ENCODE peak calls at places on chromosomes 7 and 10, in seven cellular contexts. L, Z, P, D, E, R and J are unnamed samples. For H3K4me1, the result is how much of the 10 kb centered on the place peaks cover.

GRCh38 chr10:130171196-130171595 is 35.0 kb downstream of the GLRX3 start:
- DNase-seq in L (peak), Z (no peak), P (no peak), D (no peak), E (no peak), R (no peak), J (no peak)

GRCh38 chr10:11824825-11825224 is 1.7 kb downstream of the PROSER2 start:
- DNase-seq in L (no peak), Z (no peak), P (no peak), D (no peak), E (no peak), R (no peak), J (no peak)

GRCh38 chr7:101081432-101081831 is 3.8 kb upstream of the TRIM56 start:
- DNase-seq in L (no peak), Z (no peak), P (no peak), D (no peak), E (no peak), R (no peak), J (no peak)

GRCh38 chr10:74177140-74177677 is 26.2 kb downstream of the ADK start:
- DNase-seq in L (peak), Z (peak), P (no peak), D (peak), E (peak), R (peak), J (peak)

GRCh38 chr7:49396194-49396593 is 377.2 kb upstream of the VWC2 start:
- DNase-seq in L (no peak), Z (no peak), P (no peak), D (no peak), E (no peak), R (no peak), J (no peak)

GRCh38 chr10:6396652-6397051 is 183.4 kb downstream of the PRKCQ start:
- DNase-seq in L (no peak), Z (no peak), P (no peak), D (no peak), E (no peak), R (no peak), J (no peak)

GRCh38 chr7:1649751-1650326 is 20.2 kb upstream of the ELFN1 start:
- DNase-seq in L (no peak), Z (no peak), P (no peak), D (no peak), E (no peak), R (no peak), J (no peak)

GRCh38 chr10:72747521-72747920 is 55.6 kb downstream of the MCU start:
- DNase-seq in L (no peak), Z (no peak), P (no peak), D (no peak), E (no peak), R (no peak), J (no peak)

GRCh38 chr7:90952649-90952991 is 311.6 kb upstream of the FZD1 start:
- DNase-seq in L (no peak), Z (no peak), P (no peak), D (no peak), E (no peak), R (no peak), J (no peak)

GRCh38 chr7:151687523-151688235 is 168.0 kb upstream of the RHEB start:
- DNase-seq in L (no peak), Z (peak), P (peak), D (no peak), E (peak), R (no peak), J (peak)

GRCh38 chr10:86654411-86655172 is at the start of gene OPN4:
- DNase-seq in L (peak), Z (peak), P (no peak), D (peak), E (no peak), R (no peak), J (no peak)

GRCh38 chr10:107814865-107815487 is 650.5 kb upstream of the SORCS1 start:
- DNase-seq in L (no peak), Z (peak), P (peak), D (no peak), E (peak), R (peak), J (no peak)

GRCh38 chr10:32972454-32972853 is 14.4 kb upstream of the ITGB1 start:
- DNase-seq in L (no peak), Z (no peak), P (no peak), D (no peak), E (no peak), R (peak), J (no peak)

GRCh38 chr7:27781188-27781587 is 41.2 kb downstream of the TAX1BP1 start:
- DNase-seq in L (no peak), Z (no peak), P (no peak), D (no peak), E (no peak), R (no peak), J (no peak)

GRCh38 chr7:91126762-91127161 is 137.5 kb upstream of the FZD1 start:
- DNase-seq in L (no peak), Z (no peak), P (no peak), D (no peak), E (no peak), R (no peak), J (no peak)

GRCh38 chr7:45446195-45446944 is 127.8 kb upstream of the ADCY1 start:
- DNase-seq in L (no peak), Z (no peak), P (no peak), D (no peak), E (no peak), R (no peak), J (no peak)

GRCh38 chr10:57864789-57865676 is 402.7 kb downstream of the IPMK start:
- DNase-seq in L (no peak), Z (no peak), P (no peak), D (no peak), E (no peak), R (no peak), J (no peak)

GRCh38 chr7:139853576-139854511 is 24.8 kb downstream of the TBXAS1 start:
- DNase-seq in L (no peak), Z (peak), P (no peak), D (no peak), E (no peak), R (no peak), J (peak)

GRCh38 chr10:117656385-117657367 is 114.1 kb downstream of the EMX2 start:
- DNase-seq in L (no peak), Z (no peak), P (no peak), D (no peak), E (no peak), R (no peak), J (no peak)

GRCh38 chr7:107506683-107507339 is 37.0 kb downstream of the GPR22 start:
- DNase-seq in L (no peak), Z (peak), P (no peak), D (peak), E (peak), R (no peak), J (no peak)

GRCh38 chr7:40827217-40828085 is 692.6 kb downstream of the SUGCT start:
- DNase-seq in L (no peak), Z (no peak), P (no peak), D (no peak), E (no peak), R (no peak), J (no peak)

GRCh38 chr7:69260023-69260422 is 338.3 kb upstream of the AUTS2 start:
- DNase-seq in L (no peak), Z (no peak), P (peak), D (no peak), E (no peak), R (no peak), J (no peak)

GRCh38 chr10:230758-231157 is 95.5 kb downstream of the ZMYND11 start:
- DNase-seq in L (no peak), Z (no peak), P (peak), D (no peak), E (no peak), R (peak), J (no peak)

GRCh38 chr7:61576-62360 is 130.6 kb upstream of the FAM20C start:
- DNase-seq in L (no peak), Z (no peak), P (no peak), D (no peak), E (no peak), R (no peak), J (no peak)

GRCh38 chr7:143848192-143848591 is 53.8 kb downstream of the TCAF1 start:
- DNase-seq in L (no peak), Z (no peak), P (no peak), D (no peak), E (no peak), R (no peak), J (no peak)

GRCh38 chr7:47572939-47573757 is 8.8 kb downstream of the TNS3 start:
- DNase-seq in L (no peak), Z (no peak), P (no peak), D (no peak), E (no peak), R (no peak), J (no peak)

GRCh38 chr10:35979116-35979515 is 337.0 kb upstream of the FZD8 start:
- DNase-seq in L (no peak), Z (no peak), P (no peak), D (no peak), E (no peak), R (no peak), J (no peak)

GRCh38 chr10:71314028-71314693 is 4.9 kb upstream of the SLC29A3 start:
- DNase-seq in L (peak), Z (peak), P (peak), D (peak), E (peak), R (peak), J (no peak)

GRCh38 chr7:146606628-146607027 is 490.0 kb downstream of the CNTNAP2 start:
- DNase-seq in L (no peak), Z (no peak), P (no peak), D (no peak), E (no peak), R (no peak), J (no peak)
- H3K4me3 ChIP-seq in L (no peak), Z (no peak), P (no peak), D (no peak), E (no peak), R (no peak), J (no peak)

GRCh38 chr7:131493559-131493958 is 62.9 kb downstream of the PODXL start:
- DNase-seq in L (no peak), Z (no peak), P (no peak), D (no peak), E (no peak), R (no peak), J (no peak)

GRCh38 chr7:131497454-131497853 is 59.0 kb downstream of the PODXL start:
- DNase-seq in L (no peak), Z (no peak), P (no peak), D (no peak), E (no peak), R (no peak), J (no peak)

GRCh38 chr7:131498237-131498885 is 58.1 kb downstream of the PODXL start:
- DNase-seq in L (no peak), Z (no peak), P (no peak), D (no peak), E (no peak), R (no peak), J (no peak)

GRCh38 chr7:131493081-131493480 is 63.3 kb downstream of the PODXL start:
- DNase-seq in L (no peak), Z (no peak), P (no peak), D (no peak), E (no peak), R (no peak), J (no peak)

DNA sequence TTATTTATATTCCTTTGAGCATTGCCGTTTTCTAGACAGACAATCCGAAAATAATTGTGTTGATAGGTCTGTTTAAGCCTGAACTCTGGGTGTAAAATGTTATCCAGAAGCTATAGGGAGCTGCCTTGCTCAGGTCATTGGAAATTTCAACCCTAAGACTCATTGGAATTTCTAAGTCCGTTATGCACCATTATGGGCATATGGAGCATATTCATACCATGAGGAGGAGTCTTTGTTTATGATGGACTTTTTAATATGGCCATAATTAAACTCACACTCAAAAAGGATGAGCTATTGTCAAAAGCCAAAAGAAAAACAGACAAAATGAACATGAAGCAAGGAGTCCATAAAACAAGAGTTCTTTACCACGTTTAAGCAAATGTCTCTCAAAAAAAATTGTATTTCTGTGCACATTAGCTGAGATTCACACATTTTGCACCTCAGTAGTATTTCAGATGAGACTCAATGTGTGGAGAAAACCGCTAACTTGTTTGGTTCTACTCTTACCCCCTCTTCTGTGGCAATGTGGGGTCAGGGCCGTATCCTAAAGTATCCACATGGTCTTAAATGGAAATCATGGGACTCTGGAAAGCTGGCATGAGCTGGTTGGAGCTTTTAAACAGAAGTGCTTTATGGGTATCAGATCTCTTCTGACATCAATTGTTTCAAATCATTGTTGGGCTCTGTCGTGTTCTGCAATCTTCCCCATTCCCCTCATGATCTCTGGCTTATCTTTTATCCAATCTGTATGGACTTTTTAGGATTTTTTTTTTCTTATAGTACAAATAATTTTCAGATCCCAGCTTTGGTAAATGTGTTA is 60.5 kb downstream of the PODXL start:
- DNase-seq in L (no peak), Z (no peak), P (no peak), D (no peak), E (no peak), R (no peak), J (no peak)
- H3K27ac ChIP-seq in L (no peak), Z (no peak), P (no peak), D (no peak), E (no peak), R (no peak), J (no peak)

GRCh38 chr10:31148955-31149354 is 117.3 kb upstream of the ZNF438 start:
- DNase-seq in L (no peak), Z (no peak), P (no peak), D (no peak), E (no peak), R (no peak), J (no peak)

GRCh38 chr10:31145986-31146385 is 114.3 kb upstream of the ZNF438 start:
- DNase-seq in L (no peak), Z (no peak), P (no peak), D (no peak), E (no peak), R (no peak), J (no peak)

GRCh38 chr10:31146496-31147219 is 115.0 kb upstream of the ZNF438 start:
- DNase-seq in L (no peak), Z (peak), P (peak), D (no peak), E (no peak), R (no peak), J (no peak)

GRCh38 chr10:31149835-31150512 is 118.3 kb upstream of the ZNF438 start:
- DNase-seq in L (no peak), Z (no peak), P (no peak), D (no peak), E (no peak), R (no peak), J (no peak)

DNA sequence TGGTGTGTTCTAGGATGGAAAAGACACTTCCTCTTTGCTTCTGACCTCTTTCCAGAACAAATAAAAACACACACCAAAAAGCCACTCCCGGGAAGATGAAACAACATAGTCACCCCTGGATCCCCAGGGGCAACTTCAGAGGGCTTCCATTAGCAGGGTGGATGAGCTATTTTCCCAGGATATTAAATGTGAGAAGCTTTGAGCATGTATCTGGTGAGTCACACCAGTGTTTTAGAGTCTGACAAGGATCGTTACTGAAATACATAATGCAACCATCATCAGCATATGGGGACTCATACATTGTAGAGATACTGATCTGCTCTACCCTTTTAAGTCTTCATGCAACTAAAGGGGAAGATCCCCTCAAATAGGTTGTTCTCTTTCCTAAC is 115.5 kb upstream of the ZNF438 start:
- DNase-seq in L (no peak), Z (no peak), P (no peak), D (no peak), E (no peak), R (no peak), J (no peak)
- H3K4me1 ChIP-seq in L (under half), Z (under half), P (under half), D (under half), E (under half), R (under half), J (under half)

DNA sequence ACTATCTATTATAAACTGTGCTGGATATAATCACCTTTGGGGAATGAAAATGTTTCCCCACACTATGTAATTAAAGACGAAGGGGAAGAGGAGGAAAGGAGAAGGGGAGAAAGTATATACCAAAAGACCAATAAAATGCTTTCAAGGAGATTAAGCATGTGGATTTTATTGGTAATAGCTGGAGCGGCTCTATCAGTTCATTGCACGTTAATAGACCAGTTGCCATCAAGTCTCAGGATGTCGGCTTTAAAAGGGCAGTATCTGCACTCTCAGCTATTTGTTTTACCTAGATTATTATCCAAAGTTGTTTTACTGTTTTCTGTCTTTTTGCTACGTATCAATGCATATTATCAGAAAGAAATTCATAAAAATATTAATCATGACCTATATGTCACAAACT is 9.0 kb downstream of the ETV1 start:
- DNase-seq in L (no peak), Z (no peak), P (no peak), D (no peak), E (no peak), R (no peak), J (no peak)
- H3K4me3 ChIP-seq in L (no peak), Z (no peak), P (no peak), D (no peak), E (no peak), R (no peak), J (no peak)

DNA sequence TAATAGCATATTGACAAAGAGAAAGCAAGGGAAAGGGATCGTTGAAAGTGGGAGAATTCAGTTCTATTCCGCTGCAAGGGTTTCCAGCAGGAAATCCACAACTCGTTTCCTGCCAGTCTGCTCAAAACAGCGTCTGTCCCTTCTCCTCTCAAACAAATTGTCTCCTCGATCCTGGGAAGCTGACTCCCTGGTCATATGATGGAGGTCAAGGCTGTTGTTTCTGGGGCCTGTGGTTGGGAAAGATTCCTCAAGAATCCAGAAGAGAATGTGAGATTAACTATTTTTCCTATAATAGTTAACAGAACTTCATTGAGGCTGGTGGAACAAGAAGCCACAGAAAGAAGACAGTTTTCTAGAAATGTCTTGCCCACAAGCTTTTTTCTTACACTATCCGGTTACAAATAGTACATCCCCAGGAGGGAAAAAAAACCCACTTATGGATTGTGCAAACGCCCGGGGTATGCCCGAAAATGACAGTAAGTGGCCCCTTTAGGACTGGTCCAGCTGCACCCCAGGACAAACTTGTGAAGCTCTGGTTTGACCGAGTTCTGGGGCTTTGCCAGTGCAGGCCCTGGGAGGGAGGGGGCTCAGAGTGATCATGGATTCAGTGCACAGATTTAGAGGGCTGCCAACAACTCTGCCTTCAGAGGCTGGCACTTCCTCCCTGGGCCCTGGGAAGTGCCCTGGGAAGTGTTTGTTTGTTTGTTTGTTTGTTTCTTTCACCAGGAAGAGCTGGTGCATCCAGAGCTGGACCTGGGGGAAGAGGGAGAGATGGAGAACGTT is 49.4 kb upstream of the CTBP2 start:
- DNase-seq in L (no peak), Z (no peak), P (no peak), D (no peak), E (no peak), R (no peak), J (no peak)
- H3K27ac ChIP-seq in L (no peak), Z (no peak), P (no peak), D (no peak), E (no peak), R (no peak), J (no peak)

GRCh38 chr10:62054825-62055224 is 153.3 kb downstream of the ARID5B start:
- DNase-seq in L (no peak), Z (no peak), P (no peak), D (no peak), E (no peak), R (no peak), J (no peak)
- H3K4me1 ChIP-seq in L (under half), Z (half or more), P (under half), D (under half), E (half or more), R (under half), J (under half)